ENCODE peak calls at places on chromosome 14, in five cellular contexts. I is HL-60; E is GM04503; Y is activated naive CD8-positive, alpha-beta T cell treated with anti-CD3 and anti-CD28 coated beads for 36 hours; Z is adrenal gland. F is an unnamed sample.

GRCh38 chr14:78519863-78520262 is 349.7 kb downstream of the NRXN3 start:
- DNase-seq in Y (peak), I (no peak), E (no peak), Z (no peak), F (no peak)

GRCh38 chr14:73591690-73592448 is at the start of gene ACOT4:
- DNase-seq in E (no peak), Y (peak), I (no peak), Z (peak), F (no peak)

GRCh38 chr14:91898256-91898843 is 31.0 kb upstream of the TC2N start:
- DNase-seq in Z (no peak), Y (no peak), I (no peak), E (no peak), F (no peak)

GRCh38 chr14:103879118-103879569 is 31.8 kb upstream of the PPP1R13B start:
- DNase-seq in E (no peak), Z (no peak), I (no peak), Y (no peak), F (no peak)

GRCh38 chr14:31945074-31945613 is 132.0 kb upstream of the ARHGAP5 start:
- DNase-seq in Z (no peak), I (no peak), Y (no peak), E (no peak), F (peak)

GRCh38 chr14:99722741-99723140 is 38.6 kb downstream of the CYP46A1 start:
- DNase-seq in Z (no peak), I (no peak), Y (no peak), E (no peak), F (no peak)

GRCh38 chr14:78401866-78402265 is 231.7 kb downstream of the NRXN3 start:
- DNase-seq in I (no peak), Z (no peak), Y (no peak), E (no peak), F (no peak)

GRCh38 chr14:40318211-40318719 is 886.0 kb upstream of the FBXO33 start:
- DNase-seq in I (no peak), Z (no peak), E (no peak), Y (no peak), F (no peak)

GRCh38 chr14:73741386-73741875 is 27.2 kb upstream of the PNMA1 start:
- DNase-seq in I (no peak), E (no peak), Z (peak), Y (peak), F (no peak)

GRCh38 chr14:103584326-103584915 is 21.7 kb downstream of the COA8 start:
- DNase-seq in E (no peak), Y (no peak), Z (no peak), I (no peak), F (no peak)

GRCh38 chr14:43901950-43902349 is 605.1 kb downstream of the FSCB start:
- DNase-seq in I (no peak), Y (no peak), Z (no peak), E (no peak), F (no peak)

GRCh38 chr14:56887211-56887610 is 76.9 kb upstream of the OTX2 start:
- DNase-seq in Y (no peak), I (no peak), Z (no peak), E (no peak), F (no peak)

GRCh38 chr14:101732128-101732527 is 29.4 kb upstream of the PPP2R5C start:
- DNase-seq in I (peak), Y (no peak), Z (no peak), E (no peak), F (no peak)

GRCh38 chr14:92173668-92174067 is 51.9 kb downstream of the CPSF2 start:
- DNase-seq in E (peak), Y (no peak), I (no peak), Z (no peak), F (no peak)

GRCh38 chr14:68451676-68452387 is 341.0 kb downstream of the ZFP36L1 start:
- DNase-seq in Z (no peak), I (no peak), Y (no peak), E (no peak), F (no peak)

GRCh38 chr14:56118611-56119181 is 485 bp downstream of the PELI2 start:
- DNase-seq in Y (peak), Z (peak), I (no peak), E (no peak), F (no peak)

GRCh38 chr14:73467377-73467776 is 9.0 kb upstream of the NUMB start:
- DNase-seq in Y (peak), E (no peak), I (no peak), Z (no peak), F (no peak)

GRCh38 chr14:62691613-62692489 is 353.4 kb downstream of the KCNH5 start:
- DNase-seq in E (peak), Z (peak), I (no peak), Y (no peak), F (peak)